ENCODE peak calls at places on chromosomes 16 and 17, in eight cellular contexts. D is lower lobe of right lung; K is heart right ventricle; C is CD4-positive, CD25-positive, alpha-beta regulatory T cell; J is cardiac muscle cell; E is small intestine; V is brain microvascular endothelial cell; W is AG04450. R is an unnamed sample.

GRCh38 chr17:18004901-18005305 is 32.2 kb downstream of the DRC3 start:
- DNase-seq in D (no peak), K (no peak), C (no peak), W (no peak), J (no peak), E (no peak), V (no peak), R (no peak)

GRCh38 chr17:35795007-35795870 is at the start of gene MMP28:
- DNase-seq in E (peak), V (no peak), C (peak), W (no peak), J (peak), K (no peak), D (peak), R (no peak)

GRCh38 chr16:22296225-22297113 is 740 bp upstream of the POLR3E start:
- DNase-seq in C (peak), K (no peak), J (no peak), E (peak), W (no peak), V (no peak), D (no peak), R (no peak)

GRCh38 chr17:74431568-74432483 is at the start of gene GPRC5C:
- DNase-seq in V (no peak), J (peak), C (peak), K (peak), W (no peak), E (peak), D (peak), R (peak)

GRCh38 chr17:17739388-17740066 is 58.3 kb downstream of the RAI1 start:
- DNase-seq in E (peak), V (no peak), C (no peak), D (no peak), K (no peak), W (no peak), J (no peak), R (no peak)

GRCh38 chr17:43627657-43628650 is 33.8 kb downstream of the MEOX1 start:
- DNase-seq in D (no peak), C (no peak), V (no peak), K (no peak), W (no peak), E (no peak), J (peak), R (no peak)

GRCh38 chr17:40452074-40452787 is 9.0 kb downstream of the IGFBP4 start:
- DNase-seq in W (no peak), K (peak), V (peak), E (peak), J (no peak), C (no peak), D (no peak), R (peak)

GRCh38 chr17:60390223-60390622 is 1.7 kb downstream of the USP32 start:
- DNase-seq in K (no peak), J (no peak), C (no peak), V (peak), E (peak), D (no peak), W (no peak), R (no peak)

GRCh38 chr16:50293994-50294855 is 27.9 kb downstream of the ADCY7 start:
- DNase-seq in J (no peak), W (no peak), E (no peak), V (no peak), C (no peak), D (peak), K (no peak), R (no peak)

GRCh38 chr17:40818733-40819527 is 3.5 kb downstream of the KRT10 start:
- DNase-seq in C (peak), J (peak), V (peak), E (peak), K (peak), W (peak), D (peak), R (peak)

GRCh38 chr16:11405331-11406176 is 60.3 kb downstream of the RMI2 start:
- DNase-seq in W (no peak), C (peak), J (peak), V (peak), K (no peak), D (no peak), E (peak), R (no peak)

GRCh38 chr17:1785925-1786324 is 24.1 kb downstream of the SERPINF1 start:
- DNase-seq in D (peak), W (no peak), V (no peak), K (peak), E (peak), C (no peak), J (no peak), R (no peak)

GRCh38 chr17:51640108-51640622 is 379.8 kb downstream of the UTP18 start:
- DNase-seq in C (peak), D (no peak), W (no peak), J (no peak), V (no peak), K (no peak), E (no peak), R (no peak)

GRCh38 chr17:8152981-8153549 is 861 bp upstream of the PER1 start:
- DNase-seq in D (peak), V (no peak), C (no peak), J (no peak), W (no peak), K (peak), E (no peak), R (no peak)

GRCh38 chr16:88538366-88539060 is 31.7 kb upstream of the ZC3H18 start:
- DNase-seq in D (no peak), W (no peak), J (no peak), C (no peak), K (no peak), V (no peak), E (no peak), R (no peak)

GRCh38 chr16:75462804-75463203 is 1.7 kb downstream of the TMEM170A start:
- DNase-seq in C (peak), V (no peak), K (no peak), E (peak), D (no peak), W (no peak), J (no peak), R (no peak)

GRCh38 chr16:4926928-4927327 is 10.0 kb downstream of the PPL start:
- DNase-seq in J (no peak), V (no peak), W (no peak), D (no peak), K (no peak), E (no peak), C (no peak), R (no peak)

GRCh38 chr16:81531415-81531814 is 86.8 kb downstream of the CMIP start:
- DNase-seq in D (peak), E (peak), V (no peak), C (no peak), W (no peak), J (no peak), K (no peak), R (no peak)

GRCh38 chr16:66399930-66400329 is 27.2 kb upstream of the BEAN1 start:
- DNase-seq in C (no peak), J (no peak), D (no peak), W (no peak), E (no peak), V (no peak), K (peak), R (no peak)

GRCh38 chr17:83012873-83013778 is 66.3 kb upstream of the METRNL start:
- DNase-seq in J (no peak), K (no peak), W (peak), V (peak), C (no peak), D (no peak), E (no peak), R (no peak)

GRCh38 chr16:82034981-82035612 is at the start of gene HSD17B2:
- DNase-seq in D (no peak), K (no peak), V (peak), W (no peak), J (no peak), E (peak), C (no peak), R (no peak)

GRCh38 chr16:1870365-1871082 is 1.4 kb downstream of the MEIOB start:
- DNase-seq in V (peak), W (peak), J (no peak), K (no peak), D (no peak), C (no peak), E (no peak), R (no peak)

GRCh38 chr17:6753565-6753964 is 2.3 kb upstream of the XAF1 start:
- DNase-seq in J (no peak), W (no peak), E (no peak), K (no peak), V (no peak), C (no peak), D (no peak), R (no peak)

GRCh38 chr16:11328172-11329079 is 16.8 kb upstream of the RMI2 start:
- DNase-seq in E (peak), V (peak), W (peak), D (peak), J (peak), C (peak), K (peak), R (peak)

GRCh38 chr17:50542795-50543774 is 3.9 kb upstream of the SPATA20 start:
- DNase-seq in K (no peak), J (no peak), V (no peak), C (no peak), E (peak), D (peak), W (no peak), R (no peak)

GRCh38 chr17:21817791-21818364 is 125.6 kb downstream of the KCNJ18 start:
- DNase-seq in D (no peak), W (no peak), J (no peak), E (no peak), C (no peak), K (no peak), V (no peak), R (no peak)

GRCh38 chr17:1557355-1558095 is 5.1 kb downstream of the PITPNA start:
- DNase-seq in W (no peak), C (no peak), E (peak), J (no peak), V (peak), D (no peak), K (no peak), R (no peak)

GRCh38 chr16:77289331-77289809 is 90.2 kb downstream of the SYCE1L start:
- DNase-seq in C (no peak), W (no peak), J (peak), D (no peak), E (no peak), K (no peak), V (peak), R (no peak)

GRCh38 chr17:41594363-41594915 is 7.7 kb upstream of the KRT14 start:
- DNase-seq in D (no peak), E (no peak), W (no peak), K (no peak), J (no peak), C (no peak), V (no peak), R (no peak)

GRCh38 chr16:77225182-77225581 is 26.0 kb downstream of the SYCE1L start:
- DNase-seq in C (no peak), J (no peak), W (no peak), D (no peak), V (no peak), E (no peak), K (no peak), R (no peak)

GRCh38 chr16:24088767-24089166 is 167.4 kb upstream of the CACNG3 start:
- DNase-seq in V (no peak), W (no peak), C (no peak), D (no peak), J (no peak), K (no peak), E (no peak), R (no peak)

GRCh38 chr16:80084614-80085013 is 456.2 kb upstream of the DYNLRB2 start:
- DNase-seq in K (peak), V (peak), W (no peak), E (peak), C (peak), D (no peak), J (peak), R (peak)

GRCh38 chr16:28923231-28923587 is 1.8 kb downstream of the RABEP2 start:
- DNase-seq in E (peak), V (no peak), D (no peak), K (no peak), J (no peak), C (no peak), W (no peak), R (no peak)

GRCh38 chr16:51113254-51114125 is 37.6 kb downstream of the SALL1 start:
- DNase-seq in V (no peak), W (no peak), C (no peak), J (no peak), K (no peak), E (no peak), D (no peak), R (no peak)

GRCh38 chr17:62597920-62598319 is 29.6 kb upstream of the MRC2 start:
- DNase-seq in E (no peak), K (no peak), D (no peak), V (no peak), C (no peak), J (no peak), W (no peak), R (no peak)

GRCh38 chr16:74585846-74586392 is 21.0 kb downstream of the GLG1 start:
- DNase-seq in K (no peak), C (no peak), W (no peak), D (no peak), J (no peak), E (no peak), V (no peak), R (no peak)

DNA sequence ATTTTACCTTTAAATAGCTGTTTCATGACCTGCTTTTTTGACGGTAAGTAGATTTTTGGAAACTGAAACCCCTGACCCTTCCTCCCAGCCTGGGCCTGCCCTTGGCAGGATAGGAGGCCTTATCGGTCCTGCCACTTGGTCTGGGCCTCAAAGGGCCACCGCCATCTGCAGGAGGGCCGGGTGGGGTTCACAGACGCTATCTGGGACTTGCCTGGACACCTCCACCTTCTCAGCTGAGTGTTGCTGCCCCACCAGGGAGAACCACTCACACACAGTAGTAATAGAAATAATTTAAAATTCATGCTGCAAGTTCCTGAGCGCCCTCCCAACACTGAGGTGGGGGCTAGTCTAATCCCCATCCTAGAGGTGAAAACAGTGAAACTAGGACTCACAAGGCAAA is 4.6 kb upstream of the NPRL3 start:
- DNase-seq in D (no peak), E (no peak), V (no peak), K (no peak), C (no peak), W (no peak), J (no peak), R (no peak)
- H3K27ac ChIP-seq in D (no peak), E (no peak), V (no peak), K (no peak), C (no peak), W (no peak), J (no peak), R (no peak)

DNA sequence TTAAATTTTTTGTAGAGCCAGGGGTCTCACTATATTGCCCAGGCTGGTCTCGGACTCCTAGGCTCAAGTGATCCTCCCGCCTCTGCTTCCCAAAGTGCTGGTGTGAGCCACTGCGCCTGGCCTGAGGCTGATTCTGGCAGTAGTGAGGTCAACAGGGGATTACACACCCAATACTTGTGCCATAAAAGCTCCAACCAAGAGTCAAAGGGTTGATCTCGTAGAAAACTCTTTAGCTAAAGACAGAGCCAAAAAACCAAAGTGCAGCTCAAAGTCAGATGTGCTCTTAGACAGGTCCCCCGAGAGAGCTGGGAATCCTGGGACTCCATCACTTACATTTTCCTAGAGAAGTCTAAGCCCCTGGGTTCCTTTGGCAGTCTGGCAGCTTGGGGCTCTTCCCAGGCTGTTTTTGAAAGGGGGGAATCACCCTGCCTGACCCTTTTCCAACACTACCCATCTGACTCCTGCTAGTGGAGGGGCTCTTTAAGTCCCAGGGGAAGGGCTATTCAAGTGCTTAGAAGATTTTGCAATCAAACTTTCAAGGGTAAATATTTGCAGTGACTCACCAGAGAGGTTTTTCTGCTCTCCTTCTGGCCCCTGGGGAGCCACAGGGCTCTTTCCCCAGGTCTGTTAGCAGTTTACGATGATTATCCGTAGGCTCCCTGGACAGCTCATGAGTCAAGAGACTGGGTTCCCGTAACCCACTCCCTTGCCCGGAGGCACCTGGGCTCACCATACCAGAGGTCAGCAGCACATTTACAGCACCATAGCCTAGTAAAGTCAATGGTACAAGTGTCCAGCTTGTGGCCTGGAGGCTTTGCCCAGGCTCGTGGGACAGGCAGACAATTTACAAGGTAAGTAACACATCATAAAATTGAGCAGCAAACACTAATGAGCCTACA is 408.7 kb downstream of the SLC39A11 start:
- DNase-seq in C (no peak), J (peak), E (peak), K (no peak), W (peak), D (peak), V (peak), R (no peak)
- H3K27ac ChIP-seq in C (no peak), J (peak), E (no peak), K (no peak), W (peak), D (peak), V (peak), R (no peak)

GRCh38 chr17:66675991-66676371 is 158.9 kb upstream of the CACNG5 start:
- DNase-seq in C (no peak), W (no peak), J (no peak), K (no peak), D (peak), V (no peak), E (no peak), R (no peak)
- H3K27ac ChIP-seq in C (no peak), W (no peak), J (no peak), K (no peak), D (peak), V (no peak), E (peak), R (no peak)

GRCh38 chr16:70579648-70580630 is 56.3 kb downstream of the SF3B3 start:
- DNase-seq in K (peak), C (no peak), D (no peak), V (no peak), E (peak), J (no peak), W (no peak), R (no peak)
- H3K27ac ChIP-seq in K (peak), C (no peak), D (no peak), V (no peak), E (no peak), J (no peak), W (no peak), R (no peak)

DNA sequence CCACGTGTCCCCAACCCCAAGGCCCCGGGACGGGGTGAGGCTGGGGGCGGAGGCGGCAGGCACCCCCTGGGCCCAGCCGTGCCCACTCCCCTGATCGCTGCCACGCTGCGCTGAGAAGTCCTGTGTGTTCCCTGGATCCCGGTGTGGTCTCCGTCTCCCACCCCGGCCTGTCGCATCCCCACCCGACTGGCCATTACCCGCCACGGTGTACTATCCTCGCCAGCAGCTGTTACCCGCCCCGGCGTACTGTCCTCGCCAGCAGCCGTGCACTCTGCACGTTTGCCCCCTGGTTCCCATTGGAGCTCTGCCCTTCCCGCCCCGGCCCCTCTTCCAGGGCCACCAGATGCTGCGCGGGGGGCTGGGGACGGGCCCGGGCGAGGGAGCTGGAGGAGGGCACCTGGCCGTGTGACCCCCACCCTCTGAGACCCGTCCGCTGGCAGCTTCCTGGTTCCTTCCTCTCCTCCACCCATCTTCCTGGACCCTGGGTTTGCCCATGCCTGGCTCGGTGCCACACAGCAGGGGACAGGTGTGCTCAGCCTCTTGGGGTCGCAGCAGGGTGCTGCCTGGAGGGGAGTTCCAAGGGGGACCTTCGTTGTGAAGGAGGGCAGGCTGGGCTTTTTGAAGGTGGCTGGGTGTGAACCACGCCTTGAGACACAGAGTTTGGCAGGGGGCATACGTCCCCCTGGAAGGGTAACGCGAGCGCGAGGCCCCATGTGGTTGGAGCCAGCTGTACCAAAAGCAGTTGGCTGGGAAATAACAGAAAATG is 19.7 kb downstream of the BAHCC1 start:
- DNase-seq in K (no peak), V (no peak), E (no peak), D (no peak), J (no peak), W (no peak), C (no peak), R (no peak)
- H3K27ac ChIP-seq in K (no peak), V (no peak), E (no peak), D (no peak), J (no peak), W (no peak), C (no peak), R (no peak)

R was measured in right atrium auricular region.